ENCODE peak calls at places on chromosome 14, in nine cellular contexts. F, M, G, U, V, P, Z, X and Q are unnamed samples. For H3K36me3, the result is how much of the 10 kb centered on the place peaks cover.

GRCh38 chr14:93729993-93730392 is 58.3 kb downstream of the PRIMA1 start:
- DNase-seq in F (no peak), M (no peak), G (peak), U (no peak), V (no peak), P (no peak), Z (peak), X (no peak), Q (no peak)

GRCh38 chr14:55104051-55104954 is 24.7 kb upstream of the LGALS3 start:
- DNase-seq in F (no peak), M (no peak), G (no peak), U (peak), V (no peak), P (no peak), Z (no peak), X (no peak), Q (no peak)

GRCh38 chr14:103543721-103544626 is 15.0 kb downstream of the TRMT61A start:
- DNase-seq in F (peak), M (no peak), G (no peak), U (no peak), V (peak), P (peak), Z (no peak), X (peak), Q (no peak)

GRCh38 chr14:99995700-99996356 is 69.4 kb upstream of the EVL start:
- DNase-seq in F (peak), M (peak), G (peak), U (peak), V (peak), P (peak), Z (peak), X (peak), Q (peak)

GRCh38 chr14:104547998-104548700 is 31.4 kb upstream of the C14orf180 start:
- DNase-seq in F (no peak), M (no peak), G (no peak), U (no peak), V (no peak), P (no peak), Z (no peak), X (no peak), Q (no peak)

GRCh38 chr14:104802120-104802912 is 1.4 kb downstream of the ZBTB42 start:
- DNase-seq in F (no peak), M (no peak), G (no peak), U (no peak), V (no peak), P (peak), Z (no peak), X (no peak), Q (no peak)

GRCh38 chr14:59463773-59464650 is 1.2 kb downstream of the GPR135 start:
- DNase-seq in F (peak), M (no peak), G (no peak), U (no peak), V (peak), P (peak), Z (no peak), X (peak), Q (peak)

GRCh38 chr14:92880851-92881250 is 42.1 kb upstream of the CHGA start:
- DNase-seq in F (peak), M (no peak), G (peak), U (no peak), V (peak), P (peak), Z (peak), X (peak), Q (peak)

GRCh38 chr14:69719501-69719951 is 47.4 kb upstream of the SRSF5 start:
- DNase-seq in F (no peak), M (no peak), G (no peak), U (no peak), V (peak), P (no peak), Z (no peak), X (peak), Q (peak)

GRCh38 chr14:56172571-56172971 is 54.4 kb downstream of the PELI2 start:
- DNase-seq in F (no peak), M (no peak), G (peak), U (no peak), V (peak), P (no peak), Z (no peak), X (no peak), Q (no peak)
- TF ChIP-seq EZH2phosphoT487 in F (no peak), M (no peak), G (no peak), U (no peak), V (no peak), P (no peak), Z (no peak), X (no peak), Q (no peak)

DNA sequence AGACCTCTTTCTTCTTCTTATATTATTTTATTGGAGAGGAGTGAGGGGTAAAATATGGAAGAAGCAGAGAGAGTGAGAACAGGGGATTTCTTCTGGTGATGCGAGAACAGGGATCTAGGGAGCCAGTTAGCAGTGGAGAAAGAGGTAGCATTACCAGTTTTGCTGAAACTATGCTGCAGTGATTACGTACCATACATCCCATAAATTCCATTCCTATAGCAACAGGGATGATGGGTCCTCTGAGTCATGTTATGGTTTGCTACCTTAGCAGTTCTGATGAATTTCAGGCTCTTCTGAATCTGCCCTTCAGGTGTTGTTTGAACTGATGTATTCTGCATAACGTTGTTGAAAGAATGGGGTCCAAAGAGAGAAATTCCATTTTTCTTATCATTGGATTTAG is 625.4 kb upstream of the LRFN5 start:
- DNase-seq in F (no peak), M (no peak), G (peak), U (no peak), V (no peak), P (no peak), Z (no peak), X (no peak), Q (no peak)
- H3K36me3 ChIP-seq in F (under half), M (under half), G (under half), U (under half), V (under half), P (under half), Z (under half), X (under half), Q (under half)

GRCh38 chr14:22852599-22852939 is 16.2 kb downstream of the MMP14 start:
- DNase-seq in F (no peak), M (no peak), G (no peak), U (no peak), V (no peak), P (no peak), Z (no peak), X (no peak), Q (no peak)
- H3K27ac ChIP-seq in F (no peak), M (no peak), G (peak), U (no peak), V (peak), P (peak), Z (peak), X (no peak), Q (peak)

GRCh38 chr14:20610002-20610765 is 19.0 kb upstream of the RNASE12 start:
- DNase-seq in F (peak), M (peak), G (peak), U (peak), V (peak), P (peak), Z (no peak), X (peak), Q (peak)
- TF ChIP-seq EZH2phosphoT487 in F (no peak), M (no peak), G (no peak), U (no peak), V (no peak), P (no peak), Z (no peak), X (no peak), Q (no peak)

DNA sequence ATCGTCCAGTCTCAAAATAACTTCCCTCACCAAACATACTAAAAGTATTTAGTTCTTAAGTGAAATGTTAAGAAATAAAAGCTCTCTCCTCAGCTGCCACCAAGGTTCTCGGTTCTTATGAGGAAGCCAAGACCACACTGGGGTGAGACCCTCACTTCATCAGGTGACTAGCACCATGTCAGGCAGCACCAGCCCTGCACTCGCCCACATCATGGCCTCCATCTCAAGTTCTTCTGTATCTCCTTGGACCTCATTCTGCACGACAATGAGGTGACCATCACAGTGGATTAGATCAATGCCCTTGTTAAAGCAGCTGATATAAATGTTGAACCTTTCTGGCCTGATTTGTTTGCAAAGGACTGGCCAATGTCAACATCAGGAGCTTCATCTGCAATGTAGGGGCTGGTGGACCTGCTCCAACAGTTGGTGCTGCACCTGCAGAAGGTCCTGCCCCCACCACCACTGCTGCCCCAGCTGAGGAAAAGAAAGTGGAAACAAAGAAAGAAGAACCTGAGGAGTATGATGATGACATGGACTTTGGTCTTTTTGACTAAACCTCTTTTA is 12.4 kb downstream of the SEC23A start:
- DNase-seq in F (no peak), M (no peak), G (no peak), U (no peak), V (no peak), P (no peak), Z (no peak), X (no peak), Q (no peak)
- H3K36me3 ChIP-seq in F (half or more), M (under half), G (under half), U (half or more), V (half or more), P (under half), Z (under half), X (under half), Q (under half)

GRCh38 chr14:101289230-101289690 is 272.0 kb upstream of the DIO3 start:
- DNase-seq in F (no peak), M (no peak), G (no peak), U (no peak), V (no peak), P (no peak), Z (no peak), X (no peak), Q (peak)
- H3K27ac ChIP-seq in F (no peak), M (no peak), G (no peak), U (no peak), V (no peak), P (no peak), Z (no peak), X (no peak), Q (peak)

GRCh38 chr14:88985654-88986053 is 161.2 kb downstream of the TTC8 start:
- DNase-seq in F (no peak), M (no peak), G (no peak), U (no peak), V (no peak), P (peak), Z (no peak), X (no peak), Q (no peak)
- TF ChIP-seq EZH2phosphoT487 in F (no peak), M (no peak), G (no peak), U (no peak), V (no peak), P (no peak), Z (no peak), X (no peak), Q (no peak)

GRCh38 chr14:71076472-71076871 is 169.2 kb downstream of the PCNX1 start:
- DNase-seq in F (no peak), M (no peak), G (no peak), U (no peak), V (no peak), P (no peak), Z (no peak), X (no peak), Q (no peak)

DNA sequence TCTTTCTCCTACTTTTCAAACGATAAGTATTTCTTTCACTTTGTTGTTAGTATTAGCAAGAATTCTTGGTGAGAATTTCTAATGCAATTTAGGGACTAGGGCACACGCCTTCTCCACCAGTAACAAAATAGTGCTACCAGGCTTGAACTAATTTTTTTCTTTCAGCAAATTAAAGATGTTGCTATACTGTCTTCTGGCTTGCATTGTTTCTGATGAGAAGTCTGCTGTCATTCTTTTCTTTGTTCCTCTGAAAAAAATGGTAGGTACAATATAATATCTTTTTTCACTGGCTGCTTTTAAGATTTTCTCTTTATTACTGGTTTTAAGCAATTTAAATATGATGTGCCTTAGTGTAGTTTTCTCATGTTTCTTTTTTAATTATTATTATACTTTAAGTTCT is 171.2 kb downstream of the PCNX1 start:
- DNase-seq in F (no peak), M (no peak), G (no peak), U (no peak), V (peak), P (no peak), Z (no peak), X (no peak), Q (no peak)
- H3K36me3 ChIP-seq in F (under half), M (under half), G (under half), U (under half), V (half or more), P (half or more), Z (under half), X (under half), Q (under half)

GRCh38 chr14:74985806-74986205 is 16.9 kb upstream of the EIF2B2 start:
- DNase-seq in F (no peak), M (no peak), G (no peak), U (no peak), V (no peak), P (no peak), Z (no peak), X (no peak), Q (no peak)

GRCh38 chr14:74988993-74989392 is 13.7 kb upstream of the EIF2B2 start:
- DNase-seq in F (peak), M (no peak), G (no peak), U (no peak), V (no peak), P (no peak), Z (no peak), X (no peak), Q (no peak)

GRCh38 chr14:74985028-74985310 is 17.8 kb upstream of the EIF2B2 start:
- DNase-seq in F (no peak), M (no peak), G (no peak), U (no peak), V (no peak), P (no peak), Z (no peak), X (no peak), Q (no peak)

GRCh38 chr14:74984241-74985027 is 18.3 kb upstream of the EIF2B2 start:
- DNase-seq in F (no peak), M (no peak), G (no peak), U (no peak), V (no peak), P (no peak), Z (no peak), X (peak), Q (no peak)

DNA sequence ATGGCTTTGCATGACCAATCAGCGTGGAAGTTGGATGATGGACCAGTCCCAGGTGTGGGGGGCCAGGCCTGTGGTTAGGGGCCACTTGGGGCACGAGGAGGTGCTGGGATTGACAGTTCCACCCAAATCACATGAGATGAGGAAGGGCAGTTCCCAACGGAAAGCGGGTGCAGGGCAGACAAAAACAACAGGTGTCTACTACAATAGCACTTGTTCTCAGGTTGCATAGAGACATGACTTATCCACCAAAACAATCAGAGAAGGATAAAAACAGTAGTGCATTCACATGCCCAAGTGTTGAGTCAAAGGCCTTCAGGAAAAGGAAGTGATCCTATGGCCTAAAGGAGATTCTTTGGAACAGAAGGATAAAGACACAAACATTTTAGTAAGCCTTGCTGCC is 14.6 kb upstream of the EIF2B2 start:
- DNase-seq in F (no peak), M (no peak), G (peak), U (no peak), V (peak), P (no peak), Z (peak), X (no peak), Q (no peak)
- H3K27ac ChIP-seq in F (no peak), M (no peak), G (peak), U (no peak), V (no peak), P (peak), Z (no peak), X (no peak), Q (no peak)